ENCODE peak calls at places on chromosome 11, in nine cellular contexts. E, N, P, J, K, X, Y, G and A are unnamed samples.

GRCh38 chr11:118915941-118916841 is 9.5 kb downstream of the BCL9L start:
- DNase-seq in K (no peak), Y (no peak), X (no peak), G (no peak), J (no peak), N (no peak), P (no peak), E (no peak), A (no peak)

GRCh38 chr11:109123811-109124787 is 297.9 kb upstream of the C11orf87 start:
- DNase-seq in E (no peak), Y (peak), G (no peak), X (no peak), N (no peak), P (peak), K (no peak), J (no peak), A (peak)

GRCh38 chr11:545171-545570 is 7.8 kb downstream of the LRRC56 start:
- DNase-seq in P (no peak), Y (no peak), G (no peak), E (no peak), N (no peak), J (no peak), K (no peak), X (no peak), A (no peak)

GRCh38 chr11:65432686-65433582 is 10.3 kb downstream of the NEAT1 start:
- DNase-seq in X (no peak), K (peak), P (peak), G (no peak), J (no peak), Y (no peak), N (no peak), E (no peak), A (no peak)

GRCh38 chr11:7571640-7572000 is 57.8 kb downstream of the PPFIBP2 start:
- DNase-seq in N (peak), X (peak), P (peak), K (no peak), E (peak), G (no peak), Y (peak), J (peak), A (peak)

GRCh38 chr11:1507381-1508140 is 21.0 kb upstream of the MOB2 start:
- DNase-seq in P (no peak), J (no peak), E (no peak), X (no peak), N (no peak), K (no peak), G (no peak), Y (no peak), A (no peak)

GRCh38 chr11:86678296-86678695 is 5.9 kb upstream of the ME3 start:
- DNase-seq in K (no peak), J (no peak), X (no peak), Y (no peak), N (no peak), E (no peak), P (no peak), G (no peak), A (no peak)

GRCh38 chr11:104573431-104573830 is 324.8 kb downstream of the CASP12 start:
- DNase-seq in G (no peak), X (no peak), J (no peak), E (no peak), K (no peak), N (no peak), Y (no peak), P (peak), A (no peak)

GRCh38 chr11:93493252-93493897 is 49.8 kb downstream of the SMCO4 start:
- DNase-seq in N (no peak), K (no peak), X (peak), J (no peak), P (no peak), Y (peak), G (no peak), E (no peak), A (no peak)

GRCh38 chr11:70715636-70716035 is 317.3 kb downstream of the CTTN start:
- DNase-seq in G (no peak), J (no peak), K (no peak), N (no peak), Y (no peak), X (no peak), E (no peak), P (no peak), A (no peak)

GRCh38 chr11:13923716-13924650 is 38.5 kb upstream of the SPON1 start:
- DNase-seq in K (peak), P (no peak), G (no peak), Y (no peak), E (no peak), N (no peak), J (peak), X (no peak), A (no peak)